ENCODE peak calls at places on chromosomes 11 and 22, in nine cellular contexts. W is GM23248, D is neuronal stem cell, G is fibroblast of lung, O is IMR-90, V is GM12878, B is astrocyte, J is HCT116, K is hepatocyte. I is an unnamed sample.
A peak's percentile ranks its signal among the peaks of the same experiment; 100 is the strongest.

GRCh38 chr11:31699066-31699465 is 112.1 kb downstream of the PAX6 start:
- DNase-seq in V (no peak), O (no peak), J (no peak), K (no peak), G (no peak), W (no peak), D (no peak), B (no peak), I (no peak)

GRCh38 chr11:10526974-10527918 is 13.7 kb downstream of the RNF141 start:
- DNase-seq in J (peak; percentile 88), B (peak; percentile 42), G (peak; percentile 36), V (peak; percentile 70), K (no peak), O (peak; percentile 66), W (peak; percentile 44), D (no peak), I (peak; percentile 38)

GRCh38 chr22:32005453-32005852 is 37.6 kb upstream of the SLC5A1 start:
- DNase-seq in O (peak; percentile 25), K (peak; percentile 66), D (no peak), G (peak; percentile 2), W (peak; percentile 54), V (no peak), J (no peak), B (peak; percentile 75), I (no peak)

GRCh38 chr11:92253945-92254344 is 29.3 kb downstream of the FAT3 start:
- DNase-seq in V (no peak), D (no peak), J (no peak), W (peak; percentile 26), K (no peak), B (peak; percentile 13), G (peak; percentile 64), O (no peak), I (no peak)

GRCh38 chr11:94834931-94835330 is 66.8 kb downstream of the AMOTL1 start:
- DNase-seq in V (no peak), B (no peak), W (no peak), K (no peak), G (peak; percentile 59), D (no peak), O (peak; percentile 47), J (no peak), I (no peak)

GRCh38 chr11:40215605-40216004 is 1243.8 kb downstream of the LRRC4C start:
- DNase-seq in O (no peak), K (no peak), V (no peak), G (no peak), W (no peak), B (no peak), D (peak; percentile 12), J (no peak), I (no peak)

GRCh38 chr11:95104121-95104830 is 14.6 kb downstream of the ENDOD1 start:
- DNase-seq in O (no peak), K (no peak), W (no peak), B (no peak), D (no peak), V (no peak), G (no peak), J (no peak), I (no peak)

GRCh38 chr11:76690736-76691135 is 20.2 kb upstream of the LRRC32 start:
- DNase-seq in G (peak; percentile 75), V (no peak), J (no peak), W (peak; percentile 81), D (no peak), K (no peak), O (peak; percentile 86), B (no peak), I (no peak)

GRCh38 chr11:134036484-134037092 is 32.3 kb upstream of the JAM3 start:
- DNase-seq in K (no peak), O (no peak), B (no peak), J (no peak), W (peak; percentile 55), D (no peak), V (no peak), G (no peak), I (no peak)

GRCh38 chr11:134039726-134040385 is 29.0 kb upstream of the JAM3 start:
- DNase-seq in J (no peak), W (no peak), G (no peak), B (no peak), O (no peak), V (no peak), D (no peak), K (no peak), I (no peak)

GRCh38 chr11:134034496-134035381 is 34.1 kb upstream of the JAM3 start:
- DNase-seq in D (no peak), W (peak; percentile 60), J (no peak), K (no peak), G (no peak), O (no peak), V (no peak), B (no peak), I (peak; percentile 42)

GRCh38 chr11:134038897-134039470 is 29.9 kb upstream of the JAM3 start:
- DNase-seq in W (no peak), J (no peak), O (peak; percentile 21), K (peak; percentile 54), V (no peak), D (no peak), B (no peak), G (no peak), I (no peak)

DNA sequence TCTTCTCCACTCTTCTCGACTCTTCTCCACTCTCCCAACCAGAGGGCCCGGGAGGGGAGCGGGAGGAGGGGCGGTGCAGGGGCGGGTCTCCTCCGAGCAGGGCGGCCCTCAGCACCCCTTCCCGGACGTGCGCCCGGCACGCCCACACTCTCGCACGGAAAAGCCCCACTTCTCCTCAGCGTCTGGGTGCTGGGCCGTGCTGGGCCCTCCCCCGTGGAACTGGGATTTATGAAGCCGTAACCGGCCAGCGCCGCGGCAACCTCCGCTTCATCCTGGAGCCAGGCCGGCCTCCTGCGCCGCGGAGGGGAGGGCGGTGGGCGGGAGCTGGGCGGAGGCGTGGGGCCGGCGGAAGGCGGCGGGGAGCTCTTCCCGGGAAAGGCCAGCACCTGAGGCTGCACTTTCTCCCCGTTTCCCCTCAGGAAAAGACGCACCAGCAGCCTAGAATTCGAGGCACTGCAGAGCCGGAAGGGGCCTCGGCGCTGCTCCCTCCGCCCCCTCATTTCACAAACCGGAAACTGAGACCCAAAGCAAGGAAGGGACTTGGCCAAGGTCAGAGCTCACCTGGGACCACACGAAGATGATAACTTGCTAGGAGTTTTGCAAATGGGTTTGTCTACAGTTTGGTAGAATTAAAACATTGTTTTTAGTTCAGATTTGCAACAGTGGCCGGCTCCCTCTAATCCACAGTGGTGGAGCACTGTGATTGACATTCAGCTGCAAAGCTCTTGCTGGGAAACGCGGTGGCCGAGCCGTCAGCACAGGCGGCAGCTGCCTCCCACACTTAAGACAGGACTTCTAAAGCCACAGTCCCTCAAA is 31.6 kb upstream of the JAM3 start:
- DNase-seq in K (peak; percentile 88), W (peak; percentile 83), O (peak; percentile 59), G (peak; percentile 57), D (no peak), J (no peak), V (peak; percentile 7), B (peak; percentile 53), I (no peak)
- H2AFZ ChIP-seq in K (peak overlapping the region; percentile 58), W (peak overlapping the region; percentile 87), O (peak overlapping the region; percentile 94), G (peak overlapping the region; percentile 32), D (peak overlapping the region; percentile 99), J (no peak overlapping the region), V (peak overlapping the region; percentile 51), B (peak overlapping the region; percentile 91), I (peak overlapping the region; percentile 89)

GRCh38 chr22:37953437-37954179 is at the start of the genes C22orf23 and POLR2F:
- DNase-seq in K (peak; percentile 99), D (peak; percentile 98), G (peak; percentile 93), O (peak; percentile 92), J (peak; percentile 86), V (peak; percentile 88), W (peak; percentile 99), B (peak; percentile 80), I (peak; percentile 71)
- H2AFZ ChIP-seq in K (peak within 1 kb of the TSS; percentile 90), D (peak within 1 kb of the TSS; percentile 97), G (peak within 1 kb of the TSS; percentile 84), O (peak within 1 kb of the TSS; percentile 100), J (no peak within 1 kb of the TSS), V (peak within 1 kb of the TSS; percentile 91), W (peak within 1 kb of the TSS; percentile 91), B (peak within 1 kb of the TSS; percentile 98), I (peak within 1 kb of the TSS; percentile 98)

GRCh38 chr11:46270707-46271106 is 6.8 kb upstream of the CREB3L1 start:
- DNase-seq in O (no peak), J (no peak), D (no peak), B (no peak), W (no peak), G (no peak), K (no peak), V (no peak), I (no peak)

GRCh38 chr11:46271875-46272815 is 5.3 kb upstream of the CREB3L1 start:
- DNase-seq in J (no peak), W (no peak), G (no peak), O (no peak), V (no peak), B (peak; percentile 64), K (peak; percentile 19), D (no peak), I (no peak)

GRCh38 chr11:46271407-46271806 is 6.1 kb upstream of the CREB3L1 start:
- DNase-seq in O (no peak), V (no peak), B (no peak), D (no peak), J (no peak), K (no peak), G (no peak), W (no peak), I (no peak)

GRCh38 chr11:46273511-46274205 is 3.8 kb upstream of the CREB3L1 start:
- DNase-seq in K (peak; percentile 62), O (no peak), V (no peak), D (no peak), W (peak; percentile 39), G (no peak), J (no peak), B (no peak), I (no peak)

DNA sequence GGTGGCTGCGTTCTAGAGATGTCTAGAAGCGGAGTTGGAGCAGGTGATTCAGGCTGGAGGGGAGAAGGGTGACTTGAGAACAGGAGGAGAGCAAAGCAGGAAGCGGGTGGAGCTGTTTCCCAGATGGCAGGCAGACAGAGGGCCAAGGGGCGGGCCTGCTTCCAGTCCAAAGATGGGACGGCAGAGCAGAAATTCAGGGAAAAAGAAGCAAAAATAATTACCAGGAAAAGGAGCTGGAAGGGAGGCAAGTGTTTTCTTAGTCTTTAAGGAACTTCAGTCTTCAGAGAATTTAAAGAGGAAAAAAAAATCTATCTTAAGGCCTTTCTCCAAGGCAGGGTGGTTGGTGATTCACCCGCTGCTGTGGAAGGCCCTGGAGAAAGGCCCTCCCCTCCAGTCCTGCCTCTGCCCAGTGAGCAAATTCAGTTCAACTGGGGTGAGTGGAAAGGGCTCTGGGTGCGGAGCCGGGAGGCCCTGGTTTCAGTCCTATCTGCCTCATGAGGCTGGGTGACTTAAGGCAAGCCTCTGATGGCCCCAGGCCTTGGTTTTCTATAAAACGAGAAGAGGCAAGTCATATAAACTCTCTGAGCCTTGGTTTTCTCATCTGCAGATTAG is 4.5 kb upstream of the CREB3L1 start:
- DNase-seq in V (no peak), D (no peak), G (peak; percentile 76), O (peak; percentile 76), B (peak; percentile 76), W (peak; percentile 89), K (peak; percentile 75), J (no peak), I (no peak)
- H2AFZ ChIP-seq in V (no peak overlapping the region), D (no peak overlapping the region), G (peak overlapping the region; percentile 52), O (peak overlapping the region; percentile 75), B (peak overlapping the region; percentile 35), W (peak overlapping the region; percentile 78), K (no peak overlapping the region), J (peak overlapping the region; percentile 35), I (peak overlapping the region; percentile 89)

DNA sequence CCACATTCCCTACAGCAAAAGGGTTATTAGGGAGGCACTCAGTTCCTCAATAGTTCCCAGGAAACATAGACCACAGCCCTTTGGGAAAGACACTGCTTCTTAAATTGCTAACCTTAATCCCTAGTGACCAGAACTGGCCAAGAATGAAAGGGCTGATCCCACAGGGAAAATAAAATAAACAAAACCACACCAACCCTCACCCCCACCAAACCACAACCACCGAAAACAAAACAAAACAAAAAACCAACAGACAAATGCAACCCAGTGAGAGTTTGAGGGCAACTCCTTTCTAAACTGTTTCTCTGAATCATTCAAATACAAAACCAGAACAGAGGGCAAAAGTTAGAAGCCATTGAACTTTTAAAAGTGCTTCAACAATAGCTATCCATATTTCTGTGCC is 57.2 kb downstream of the NAV2 start:
- DNase-seq in W (peak; percentile 61), D (no peak), K (no peak), G (peak; percentile 88), O (peak; percentile 66), V (no peak), J (no peak), B (peak; percentile 66), I (no peak)
- H2AFZ ChIP-seq in W (no peak overlapping the region), D (no peak overlapping the region), K (no peak overlapping the region), G (no peak overlapping the region), O (no peak overlapping the region), V (no peak overlapping the region), J (no peak overlapping the region), B (no peak overlapping the region), I (no peak overlapping the region)